ENCODE peak calls at places on chromosome 6, in six cellular contexts. Q is HTR-8/SVneo, K is fibroblast of the conjunctiva, S is tibial artery, H is A172, X is BJ. F is an unnamed sample.

GRCh38 chr6:63533026-63533425 is 39.3 kb upstream of the LOC128125822 start:
- DNase-seq in Q (no peak), K (no peak), S (no peak), H (no peak), X (no peak), F (no peak)

GRCh38 chr6:41355952-41356351 is 20.5 kb downstream of the NCR2 start:
- DNase-seq in Q (no peak), K (no peak), S (no peak), H (no peak), X (no peak), F (no peak)

GRCh38 chr6:36957773-36958271 is 3.3 kb downstream of the PI16 start:
- DNase-seq in Q (no peak), K (no peak), S (no peak), H (no peak), X (no peak), F (no peak)

GRCh38 chr6:128696651-128697391 is 176.4 kb upstream of the PTPRK start:
- DNase-seq in Q (peak), K (peak), S (no peak), H (peak), X (peak), F (no peak)

GRCh38 chr6:15901141-15902115 is 227.5 kb upstream of the MYLIP start:
- DNase-seq in Q (no peak), K (no peak), S (peak), H (no peak), X (no peak), F (no peak)

GRCh38 chr6:142416179-142416578 is 114.4 kb downstream of the ADGRG6 start:
- DNase-seq in Q (peak), K (peak), S (no peak), H (peak), X (peak), F (no peak)

GRCh38 chr6:103273048-103273447 is 1586.7 kb downstream of the HACE1 start:
- DNase-seq in Q (peak), K (no peak), S (no peak), H (peak), X (no peak), F (no peak)

GRCh38 chr6:41462980-41463930 is 82.9 kb upstream of the FOXP4 start:
- DNase-seq in Q (peak), K (peak), S (peak), H (peak), X (no peak), F (no peak)

GRCh38 chr6:143684484-143684883 is 6.7 kb downstream of the PHACTR2 start:
- DNase-seq in Q (no peak), K (no peak), S (no peak), H (no peak), X (no peak), F (no peak)

GRCh38 chr6:158642805-158643489 is 1.6 kb downstream of the DYNLT1 start:
- DNase-seq in Q (no peak), K (no peak), S (no peak), H (no peak), X (no peak), F (no peak)

GRCh38 chr6:37965964-37966676 is 146.6 kb downstream of the ZFAND3 start:
- DNase-seq in Q (no peak), K (no peak), S (no peak), H (peak), X (no peak), F (no peak)

GRCh38 chr6:107330190-107330589 is 129.2 kb downstream of the PDSS2 start:
- DNase-seq in Q (no peak), K (no peak), S (no peak), H (no peak), X (no peak), F (no peak)

GRCh38 chr6:25027221-25027916 is 91.6 kb upstream of the RIPOR2 start:
- DNase-seq in Q (no peak), K (no peak), S (no peak), H (no peak), X (no peak), F (peak)

GRCh38 chr6:149935246-149935645 is 6.6 kb upstream of the ULBP2 start:
- DNase-seq in Q (no peak), K (no peak), S (no peak), H (no peak), X (no peak), F (no peak)

GRCh38 chr6:162960674-162961457 is 233.1 kb downstream of the PACRG start:
- DNase-seq in Q (no peak), K (no peak), S (no peak), H (no peak), X (no peak), F (no peak)

GRCh38 chr6:99933129-99933528 is 60.9 kb downstream of the MCHR2 start:
- DNase-seq in Q (peak), K (peak), S (no peak), H (peak), X (peak), F (no peak)

GRCh38 chr6:53250761-53251672 is 97.7 kb downstream of the ELOVL5 start:
- DNase-seq in Q (no peak), K (peak), S (no peak), H (no peak), X (no peak), F (no peak)

GRCh38 chr6:127420558-127420957 is 38.6 kb downstream of the KIAA0408 start:
- DNase-seq in Q (peak), K (peak), S (peak), H (peak), X (peak), F (peak)

GRCh38 chr6:81997091-81997926 is 244.8 kb upstream of the TENT5A start:
- DNase-seq in Q (no peak), K (peak), S (no peak), H (peak), X (no peak), F (no peak)

GRCh38 chr6:129434091-129434490 is 275.9 kb downstream of the ARHGAP18 start:
- DNase-seq in Q (no peak), K (no peak), S (no peak), H (no peak), X (no peak), F (no peak)

GRCh38 chr6:149335924-149336323 is 18.4 kb downstream of the TAB2 start:
- DNase-seq in Q (no peak), K (no peak), S (no peak), H (peak), X (peak), F (no peak)

GRCh38 chr6:165845488-165845887 is 182.4 kb upstream of the PDE10A start:
- DNase-seq in Q (no peak), K (no peak), S (no peak), H (no peak), X (no peak), F (no peak)

GRCh38 chr6:147909645-147910044 is 401.2 kb downstream of the SAMD5 start:
- DNase-seq in Q (no peak), K (no peak), S (no peak), H (no peak), X (peak), F (no peak)

GRCh38 chr6:163790296-163790840 is 375.9 kb downstream of the QKI start:
- DNase-seq in Q (no peak), K (peak), S (peak), H (no peak), X (no peak), F (no peak)

GRCh38 chr6:149867876-149868640 is 3.9 kb upstream of the LRP11 start:
- DNase-seq in Q (no peak), K (no peak), S (no peak), H (no peak), X (no peak), F (no peak)

GRCh38 chr6:168927026-168927425 is 326.6 kb downstream of the THBS2 start:
- DNase-seq in Q (no peak), K (no peak), S (no peak), H (no peak), X (no peak), F (no peak)

GRCh38 chr6:13331516-13332348 is 3.4 kb upstream of the TBC1D7 start:
- DNase-seq in Q (no peak), K (no peak), S (no peak), H (peak), X (no peak), F (no peak)

GRCh38 chr6:148593813-148594170 is 153.0 kb upstream of the UST start:
- DNase-seq in Q (no peak), K (no peak), S (no peak), H (no peak), X (no peak), F (no peak)

GRCh38 chr6:158290040-158290439 is 22.2 kb upstream of the TULP4 start:
- DNase-seq in Q (no peak), K (no peak), S (no peak), H (no peak), X (no peak), F (no peak)

F was measured in CD4-positive, alpha-beta T cell.